ENCODE peak calls at places on chromosomes 12 and 14, in four cellular contexts. U is endothelial cell of umbilical vein, T is pancreas, Q is A549. R is an unnamed sample.
A peak's percentile ranks its signal among the peaks of the same experiment; 100 is the strongest.

GRCh38 chr14:99254391-99255009 is 17.5 kb downstream of the BCL11B start:
- DNase-seq in U (no peak), T (no peak), Q (no peak), R (no peak)

GRCh38 chr12:51653431-51653830 is 62.4 kb downstream of the SCN8A start:
- DNase-seq in U (no peak), T (no peak), Q (no peak), R (no peak)

GRCh38 chr14:33777651-33778050 is 173.2 kb downstream of the EGLN3 start:
- DNase-seq in U (no peak), T (no peak), Q (no peak), R (no peak)

GRCh38 chr12:124551268-124552144 is 15.9 kb downstream of the NCOR2 start:
- DNase-seq in U (no peak), T (no peak), Q (no peak), R (no peak)

GRCh38 chr14:93033983-93034670 is 81.6 kb downstream of the ITPK1 start:
- DNase-seq in U (no peak), T (no peak), Q (no peak), R (no peak)

GRCh38 chr12:47892819-47893218 is 12.0 kb downstream of the VDR start:
- DNase-seq in U (no peak), T (no peak), Q (no peak), R (no peak)

GRCh38 chr14:25406818-25407217 is 356.9 kb upstream of the STXBP6 start:
- DNase-seq in U (peak; percentile 48), T (no peak), Q (peak; percentile 49), R (no peak)

GRCh38 chr12:7645395-7646177 is 20.1 kb downstream of the APOBEC1 start:
- DNase-seq in U (peak; percentile 34), T (peak; percentile 24), Q (peak; percentile 42), R (no peak)

GRCh38 chr12:110501378-110501721 is 561 bp downstream of the VPS29 start:
- DNase-seq in U (peak; percentile 51), T (peak; percentile 40), Q (peak; percentile 54), R (no peak)

GRCh38 chr12:26152507-26153102 is 27.8 kb upstream of the BHLHE41 start:
- DNase-seq in U (no peak), T (no peak), Q (no peak), R (no peak)

GRCh38 chr12:113515082-113515856 is 43.6 kb upstream of the LHX5 start:
- DNase-seq in U (no peak), T (no peak), Q (no peak), R (no peak)

GRCh38 chr12:89333564-89334252 is 18.6 kb downstream of the DUSP6 start:
- DNase-seq in U (no peak), T (no peak), Q (no peak), R (no peak)

GRCh38 chr14:78319826-78320635 is 149.9 kb downstream of the NRXN3 start:
- DNase-seq in U (no peak), T (no peak), Q (no peak), R (no peak)

GRCh38 chr14:94767321-94767878 is 2.5 kb downstream of the GSC start:
- DNase-seq in U (no peak), T (no peak), Q (no peak), R (no peak)

GRCh38 chr12:12616512-12617275 is 5.0 kb downstream of the CREBL2 start:
- DNase-seq in U (no peak), T (no peak), Q (no peak), R (no peak)

GRCh38 chr14:85856430-85856829 is 326.5 kb downstream of the FLRT2 start:
- DNase-seq in U (no peak), T (no peak), Q (no peak), R (no peak)

GRCh38 chr14:29273513-29273912 is 506.9 kb downstream of the FOXG1 start:
- DNase-seq in U (no peak), T (no peak), Q (no peak), R (no peak)

GRCh38 chr12:48366131-48366530 is 15.4 kb upstream of the ZNF641 start:
- DNase-seq in U (no peak), T (no peak), Q (no peak), R (no peak)

GRCh38 chr14:102095231-102095870 is 8.5 kb upstream of the HSP90AA1 start:
- DNase-seq in U (no peak), T (no peak), Q (no peak), R (no peak)

GRCh38 chr14:43651896-43652295 is 855.2 kb downstream of the FSCB start:
- DNase-seq in U (no peak), T (no peak), Q (no peak), R (no peak)

GRCh38 chr12:109589240-109589590 is 15.6 kb downstream of the MVK start:
- DNase-seq in U (no peak), T (no peak), Q (no peak), R (no peak)

GRCh38 chr12:3186546-3187237 is 109.5 kb downstream of the TSPAN9 start:
- DNase-seq in U (no peak), T (no peak), Q (no peak), R (no peak)

GRCh38 chr14:50333010-50333409 is 20.9 kb downstream of the DMAC2L start:
- DNase-seq in U (peak; percentile 34), T (no peak), Q (no peak), R (peak; percentile 92)

GRCh38 chr14:60093606-60094005 is 1.9 kb downstream of the PCNX4 start:
- DNase-seq in U (no peak), T (no peak), Q (no peak), R (no peak)
- H3K4me3 ChIP-seq in U (peak overlapping the region; percentile 39), T (no peak overlapping the region), Q (peak overlapping the region; percentile 72), R (peak overlapping the region; percentile 52)

DNA sequence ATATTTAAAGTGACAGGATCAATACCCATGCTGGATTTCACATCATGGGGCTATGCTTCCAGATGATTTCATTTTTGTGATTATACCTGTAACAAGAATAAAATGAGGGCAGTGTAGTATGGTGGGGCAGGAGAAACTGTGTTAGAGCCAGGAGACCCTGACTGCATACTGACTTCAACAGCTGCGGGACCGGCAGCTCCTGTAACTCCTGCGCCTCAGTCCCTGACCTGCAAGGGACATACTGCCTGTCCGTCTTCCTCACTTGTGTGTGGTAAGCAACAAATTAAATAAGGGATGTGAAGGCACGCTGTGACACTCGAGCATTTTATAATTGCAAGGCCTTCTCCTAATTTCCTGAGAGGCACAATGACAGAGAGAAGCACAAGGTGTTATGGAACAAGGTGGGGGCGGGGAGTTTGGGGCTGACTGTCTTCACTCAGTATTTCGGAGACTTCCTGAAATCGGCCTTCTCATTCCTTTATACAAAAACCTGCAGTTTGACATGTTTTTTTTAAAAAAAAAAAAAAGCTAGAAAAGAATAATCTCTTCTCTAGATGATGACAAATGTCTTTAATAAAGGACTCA is 164.2 kb downstream of the TTC7B start:
- DNase-seq in U (no peak), T (no peak), Q (no peak), R (no peak)
- TF ChIP-seq CTCF in U (no peak), T (no peak), Q (no peak), R (no peak)

DNA sequence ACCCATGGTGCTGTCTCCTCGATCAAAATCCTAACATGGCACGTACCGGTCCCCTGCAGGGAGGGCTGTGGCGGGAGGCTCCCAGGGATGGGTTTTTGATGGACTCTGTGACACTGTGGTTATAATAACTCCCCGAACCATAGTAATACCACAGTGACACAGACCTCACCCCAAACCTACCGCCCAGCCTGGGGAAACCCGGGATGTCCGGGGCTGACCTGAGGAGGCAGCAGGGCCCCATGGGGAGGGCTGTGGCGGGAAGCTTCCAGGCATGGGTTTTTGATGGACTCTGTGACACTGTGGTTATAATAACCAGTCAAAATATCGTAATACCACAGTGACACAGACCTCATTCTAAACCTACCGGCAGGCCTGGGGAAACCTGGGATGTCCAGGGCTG is 378.0 kb downstream of the TMEM121 start:
- DNase-seq in U (no peak), T (no peak), Q (no peak), R (no peak)
- H3K9me3 ChIP-seq in U (peaks cover 2% of the 10 kb centered on the region), T (no peaks in the 10 kb centered on the region), Q (no peaks in the 10 kb centered on the region), R (no peaks in the 10 kb centered on the region)

DNA sequence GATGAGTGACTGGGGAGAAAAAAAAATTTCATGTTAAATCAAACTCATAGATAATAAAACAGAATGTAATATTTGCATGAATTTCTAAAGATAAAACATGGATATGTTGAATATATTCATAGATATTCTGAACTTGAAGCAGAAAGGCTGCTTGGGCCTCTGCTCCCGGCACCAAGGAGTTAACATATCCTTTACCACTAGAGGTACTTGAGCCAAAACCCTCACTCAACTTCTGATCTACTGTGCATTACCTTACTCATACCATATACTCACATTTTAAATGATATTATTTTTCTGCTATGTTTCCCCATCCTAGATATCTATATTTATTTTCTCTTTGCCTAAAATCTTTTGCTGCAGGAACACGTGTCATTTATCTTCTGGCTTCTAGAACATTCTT is 14.9 kb downstream of the AREL1 start:
- DNase-seq in U (no peak), T (no peak), Q (no peak), R (no peak)
- H3K4me3 ChIP-seq in U (no peak overlapping the region), T (no peak overlapping the region), Q (no peak overlapping the region), R (no peak overlapping the region)

DNA sequence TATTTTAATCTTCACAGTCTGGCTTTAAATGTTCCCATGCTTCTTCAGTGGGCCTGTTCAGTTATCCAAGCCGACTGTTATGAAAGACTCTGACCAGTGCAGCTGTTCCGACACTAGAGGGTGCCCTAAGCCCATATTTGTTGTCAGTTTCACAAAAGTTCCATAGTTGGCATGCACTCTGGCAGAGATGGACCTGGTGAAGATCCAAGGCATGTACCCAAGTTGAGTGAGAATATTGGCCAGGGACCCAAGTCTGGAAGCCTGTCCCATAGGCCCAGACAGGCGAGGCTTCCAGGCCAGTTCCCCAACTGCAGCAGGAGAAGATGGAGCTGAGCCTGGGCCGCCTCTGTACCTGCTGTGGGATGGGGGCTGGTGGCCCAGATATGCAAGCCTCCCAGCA is 27.4 kb upstream of the GUCY2C start:
- DNase-seq in U (peak; percentile 56), T (peak; percentile 64), Q (peak; percentile 67), R (peak; percentile 17)
- TF ChIP-seq CTCF in U (peak; percentile 75), T (peak; percentile 2), Q (peak; percentile 49), R (peak; percentile 48)

GRCh38 chr12:108374596-108375320 is 35.6 kb upstream of the CMKLR1 start:
- DNase-seq in U (no peak), T (no peak), Q (no peak), R (no peak)
- H3K9me3 ChIP-seq in U (no peaks in the 10 kb centered on the region), T (no peaks in the 10 kb centered on the region), Q (peaks cover 9% of the 10 kb centered on the region), R (no peaks in the 10 kb centered on the region)

DNA sequence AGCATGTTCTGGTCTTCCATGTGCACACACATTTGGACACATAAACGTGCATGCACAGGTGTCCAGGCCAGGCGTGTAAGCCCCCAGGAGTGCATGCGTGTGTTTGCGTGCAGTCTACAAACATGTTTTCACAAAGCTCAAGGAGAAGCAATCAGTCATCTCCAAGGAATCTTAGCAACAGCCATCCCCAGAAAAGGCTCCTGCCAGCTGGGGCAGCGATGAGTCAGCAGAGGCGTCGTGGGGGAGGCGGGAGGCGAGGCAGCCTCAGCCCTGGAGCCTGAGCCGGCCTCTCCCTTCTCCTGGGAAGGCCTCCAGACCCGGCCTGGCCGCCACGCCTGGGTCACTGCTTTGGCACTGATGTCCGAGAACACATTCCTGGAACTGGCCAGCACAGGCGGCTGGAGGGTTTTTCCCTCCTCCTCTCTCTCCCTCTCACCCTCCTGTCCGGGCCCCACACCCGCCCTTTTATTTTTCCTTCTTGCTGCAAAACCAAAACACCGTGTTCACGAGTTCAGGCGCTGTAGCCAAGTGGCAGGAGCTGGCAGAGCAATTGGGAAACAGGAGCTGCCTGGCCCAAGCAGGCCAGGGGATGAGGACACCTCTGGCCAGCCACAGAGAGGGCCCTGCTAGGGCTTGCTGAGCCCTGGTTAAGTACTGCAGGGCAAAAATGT is 92.7 kb downstream of the LRRC74A start:
- DNase-seq in U (peak; percentile 98), T (peak; percentile 94), Q (peak; percentile 96), R (peak; percentile 98)
- H3K4me3 ChIP-seq in U (no peak overlapping the region), T (no peak overlapping the region), Q (no peak overlapping the region), R (no peak overlapping the region)